ENCODE peak calls at places on chromosome 12, in seven cellular contexts. One of them, this sample, is unnamed.

GRCh38 chr12:108565976-108566375 is 3.6 kb downstream of the ISCU start:
- DNase-seq in K562: no peak
- DNase-seq in HCT116: peak
- DNase-seq in H1: no peak
- DNase-seq in SK-N-SH: peak
- DNase-seq in GM12878: peak
- DNase-seq in HepG2: no peak
- DNase-seq in this sample: no peak

GRCh38 chr12:58809064-58809607 is 111.2 kb downstream of the LRIG3 start:
- DNase-seq in K562: no peak
- DNase-seq in HCT116: no peak
- DNase-seq in H1: no peak
- DNase-seq in SK-N-SH: no peak
- DNase-seq in GM12878: no peak
- DNase-seq in HepG2: no peak
- DNase-seq in this sample: no peak

GRCh38 chr12:26441434-26441833 is 246.1 kb downstream of the SSPN start:
- DNase-seq in K562: no peak
- DNase-seq in HCT116: no peak
- DNase-seq in H1: no peak
- DNase-seq in SK-N-SH: no peak
- DNase-seq in GM12878: no peak
- DNase-seq in HepG2: no peak
- DNase-seq in this sample: no peak

GRCh38 chr12:16939871-16940306 is 333.9 kb upstream of the LMO3 start:
- DNase-seq in K562: peak
- DNase-seq in HCT116: peak
- DNase-seq in H1: peak
- DNase-seq in SK-N-SH: peak
- DNase-seq in GM12878: peak
- DNase-seq in HepG2: peak
- DNase-seq in this sample: peak

GRCh38 chr12:72281145-72281544 is 9.0 kb downstream of the TRHDE start:
- DNase-seq in K562: no peak
- DNase-seq in HCT116: no peak
- DNase-seq in H1: no peak
- DNase-seq in SK-N-SH: no peak
- DNase-seq in GM12878: no peak
- DNase-seq in HepG2: no peak
- DNase-seq in this sample: no peak

GRCh38 chr12:92656911-92657310 is 45.9 kb upstream of the PLEKHG7 start:
- DNase-seq in K562: no peak
- DNase-seq in HCT116: no peak
- DNase-seq in H1: no peak
- DNase-seq in SK-N-SH: no peak
- DNase-seq in GM12878: no peak
- DNase-seq in HepG2: no peak
- DNase-seq in this sample: no peak

GRCh38 chr12:7047318-7047717 is 13.2 kb upstream of the C1S start:
- DNase-seq in K562: no peak
- DNase-seq in HCT116: no peak
- DNase-seq in H1: no peak
- DNase-seq in SK-N-SH: no peak
- DNase-seq in GM12878: no peak
- DNase-seq in HepG2: no peak
- DNase-seq in this sample: no peak

GRCh38 chr12:122128481-122128880 is 45.5 kb downstream of the IL31 start:
- DNase-seq in K562: no peak
- DNase-seq in HCT116: no peak
- DNase-seq in H1: no peak
- DNase-seq in SK-N-SH: no peak
- DNase-seq in GM12878: no peak
- DNase-seq in HepG2: no peak
- DNase-seq in this sample: no peak

GRCh38 chr12:3152892-3153291 is 75.7 kb downstream of the TSPAN9 start:
- DNase-seq in K562: no peak
- DNase-seq in HCT116: no peak
- DNase-seq in H1: no peak
- DNase-seq in SK-N-SH: no peak
- DNase-seq in GM12878: no peak
- DNase-seq in HepG2: no peak
- DNase-seq in this sample: no peak

GRCh38 chr12:62799766-62800406 is 135.1 kb downstream of the PPM1H start:
- DNase-seq in K562: no peak
- DNase-seq in HCT116: no peak
- DNase-seq in H1: no peak
- DNase-seq in SK-N-SH: no peak
- DNase-seq in GM12878: no peak
- DNase-seq in HepG2: no peak
- DNase-seq in this sample: no peak

GRCh38 chr12:71201136-71201679 is 43.4 kb upstream of the TSPAN8 start:
- DNase-seq in K562: no peak
- DNase-seq in HCT116: no peak
- DNase-seq in H1: no peak
- DNase-seq in SK-N-SH: no peak
- DNase-seq in GM12878: no peak
- DNase-seq in HepG2: no peak
- DNase-seq in this sample: no peak

GRCh38 chr12:131683266-131684014 is 27.4 kb upstream of the SFSWAP start:
- DNase-seq in K562: no peak
- DNase-seq in HCT116: no peak
- DNase-seq in H1: no peak
- DNase-seq in SK-N-SH: no peak
- DNase-seq in GM12878: no peak
- DNase-seq in HepG2: no peak
- DNase-seq in this sample: no peak

GRCh38 chr12:3204143-3204542 is 127.0 kb downstream of the TSPAN9 start:
- DNase-seq in K562: no peak
- DNase-seq in HCT116: peak
- DNase-seq in H1: no peak
- DNase-seq in SK-N-SH: no peak
- DNase-seq in GM12878: no peak
- DNase-seq in HepG2: no peak
- DNase-seq in this sample: no peak

GRCh38 chr12:53999596-54000104 is 311 bp upstream of the HOXC9 start:
- DNase-seq in K562: peak
- DNase-seq in HCT116: peak
- DNase-seq in H1: no peak
- DNase-seq in SK-N-SH: peak
- DNase-seq in GM12878: no peak
- DNase-seq in HepG2: peak
- DNase-seq in this sample: no peak

GRCh38 chr12:69415471-69416275 is 54.5 kb upstream of the FRS2 start:
- DNase-seq in K562: peak
- DNase-seq in HCT116: peak
- DNase-seq in H1: peak
- DNase-seq in SK-N-SH: peak
- DNase-seq in GM12878: no peak
- DNase-seq in HepG2: peak
- DNase-seq in this sample: peak

GRCh38 chr12:64452559-64453329 is 824 bp downstream of the TBK1 start:
- DNase-seq in K562: peak
- DNase-seq in HCT116: peak
- DNase-seq in H1: no peak
- DNase-seq in SK-N-SH: peak
- DNase-seq in GM12878: no peak
- DNase-seq in HepG2: peak
- DNase-seq in this sample: no peak

GRCh38 chr12:11962795-11963347 is 107.9 kb upstream of the BCL2L14 start:
- DNase-seq in K562: no peak
- DNase-seq in HCT116: no peak
- DNase-seq in H1: no peak
- DNase-seq in SK-N-SH: no peak
- DNase-seq in GM12878: no peak
- DNase-seq in HepG2: no peak
- DNase-seq in this sample: no peak

GRCh38 chr12:3020399-3020798 is 56.8 kb upstream of the TSPAN9 start:
- DNase-seq in K562: no peak
- DNase-seq in HCT116: no peak
- DNase-seq in H1: no peak
- DNase-seq in SK-N-SH: no peak
- DNase-seq in GM12878: no peak
- DNase-seq in HepG2: no peak
- DNase-seq in this sample: no peak

GRCh38 chr12:5254703-5255102 is 177.2 kb upstream of the NTF3 start:
- DNase-seq in K562: no peak
- DNase-seq in HCT116: no peak
- DNase-seq in H1: no peak
- DNase-seq in SK-N-SH: no peak
- DNase-seq in GM12878: no peak
- DNase-seq in HepG2: no peak
- DNase-seq in this sample: no peak

GRCh38 chr12:80230068-80230467 is 130.7 kb downstream of the OTOGL start:
- DNase-seq in K562: no peak
- DNase-seq in HCT116: peak
- DNase-seq in H1: peak
- DNase-seq in SK-N-SH: no peak
- DNase-seq in GM12878: no peak
- DNase-seq in HepG2: no peak
- DNase-seq in this sample: peak

DNA sequence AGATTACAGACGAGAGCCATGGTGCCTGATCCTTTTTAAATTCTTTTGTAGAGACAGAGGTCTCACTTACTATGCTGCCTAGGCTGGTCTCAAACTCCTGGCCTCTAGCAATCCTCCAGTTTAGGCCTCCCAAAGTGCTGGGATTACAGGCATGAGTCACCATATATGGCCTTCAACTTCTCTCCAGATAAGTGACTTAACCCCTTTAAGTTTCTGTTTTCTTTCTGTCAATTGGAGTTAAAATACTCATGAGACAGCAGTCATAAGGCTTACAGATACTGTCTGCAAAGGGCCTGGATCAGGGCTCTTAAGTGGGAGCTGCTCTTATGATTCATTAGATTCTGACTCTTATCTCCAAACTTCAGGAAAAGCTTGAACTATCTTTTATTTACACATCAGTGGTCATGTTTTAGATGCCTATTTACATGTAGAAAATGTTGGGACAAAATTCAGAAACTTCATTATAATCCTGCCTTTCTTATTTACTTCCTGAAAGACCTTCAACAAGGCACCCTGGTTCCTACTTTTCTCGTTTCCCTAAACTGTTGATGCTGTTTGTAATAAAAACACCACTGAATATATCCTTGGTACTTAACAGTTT is 271.5 kb upstream of the TBX3 start:
- DNase-seq in K562: peak
- DNase-seq in HCT116: no peak
- DNase-seq in H1: no peak
- DNase-seq in SK-N-SH: no peak
- DNase-seq in GM12878: no peak
- DNase-seq in HepG2: no peak
- DNase-seq in this sample: no peak
- TF ChIP-seq YY1 in K562: no peak
- TF ChIP-seq YY1 in HCT116: no peak
- TF ChIP-seq YY1 in H1: no peak
- TF ChIP-seq YY1 in SK-N-SH: no peak
- TF ChIP-seq YY1 in GM12878: no peak
- TF ChIP-seq YY1 in HepG2: no peak
- TF ChIP-seq YY1 in this sample: no peak

GRCh38 chr12:114638790-114639435 is 45.1 kb downstream of the TBX3 start:
- DNase-seq in K562: no peak
- DNase-seq in HCT116: no peak
- DNase-seq in H1: peak
- DNase-seq in SK-N-SH: no peak
- DNase-seq in GM12878: no peak
- DNase-seq in HepG2: peak
- DNase-seq in this sample: peak
- H3K4me3 ChIP-seq in K562: no peak
- H3K4me3 ChIP-seq in HCT116: no peak
- H3K4me3 ChIP-seq in H1: no peak
- H3K4me3 ChIP-seq in SK-N-SH: no peak
- H3K4me3 ChIP-seq in GM12878: no peak
- H3K4me3 ChIP-seq in HepG2: no peak
- H3K4me3 ChIP-seq in this sample: no peak

GRCh38 chr12:105204916-105205315 is 31.1 kb downstream of the APPL2 start:
- DNase-seq in K562: no peak
- DNase-seq in HCT116: no peak
- DNase-seq in H1: no peak
- DNase-seq in SK-N-SH: no peak
- DNase-seq in GM12878: no peak
- DNase-seq in HepG2: no peak
- DNase-seq in this sample: no peak
- TF ChIP-seq YY1 in K562: no peak
- TF ChIP-seq YY1 in HCT116: no peak
- TF ChIP-seq YY1 in H1: no peak
- TF ChIP-seq YY1 in SK-N-SH: no peak
- TF ChIP-seq YY1 in GM12878: no peak
- TF ChIP-seq YY1 in HepG2: no peak
- TF ChIP-seq YY1 in this sample: no peak

GRCh38 chr12:51836012-51836832 is 12.3 kb downstream of the FIGNL2 start:
- DNase-seq in K562: no peak
- DNase-seq in HCT116: no peak
- DNase-seq in H1: no peak
- DNase-seq in SK-N-SH: no peak
- DNase-seq in GM12878: no peak
- DNase-seq in HepG2: no peak
- DNase-seq in this sample: no peak
- H3K4me3 ChIP-seq in K562: no peak
- H3K4me3 ChIP-seq in HCT116: no peak
- H3K4me3 ChIP-seq in H1: no peak
- H3K4me3 ChIP-seq in SK-N-SH: no peak
- H3K4me3 ChIP-seq in GM12878: no peak
- H3K4me3 ChIP-seq in HepG2: no peak
- H3K4me3 ChIP-seq in this sample: no peak

This sample was measured in NT2/D1.